ENCODE peak calls at places on chromosomes 4 and X, in eight cellular contexts. Q is activated CD4-positive, alpha-beta T cell treated with anti-CD3 and anti-CD28 coated beads, Interleukin-2, amount 10 ng/mL, durations not matched to agents 7 days and 5 days; X is sciatic nerve; A is fibroblast of mammary gland; T is iris pigment epithelial cell; P is NCI-H345; S is HTR-8/SVneo; E is retinal pigment epithelial cell. V is an unnamed sample.

GRCh38 chrX:46125139-46125538 is 420.1 kb downstream of the ZNF674 start:
- DNase-seq in Q (peak), X (no peak), A (peak), T (peak), P (no peak), S (peak), E (no peak), V (no peak)

GRCh38 chr4:74906771-74907170 is 26.1 kb upstream of the PARM1 start:
- DNase-seq in Q (no peak), X (no peak), A (peak), T (no peak), P (no peak), S (no peak), E (no peak), V (no peak)

GRCh38 chr4:3816256-3816825 is 50.2 kb downstream of the ADRA2C start:
- DNase-seq in Q (no peak), X (no peak), A (no peak), T (no peak), P (no peak), S (no peak), E (no peak), V (no peak)

GRCh38 chr4:157803441-157804168 is 369.2 kb downstream of the GASK1B start:
- DNase-seq in Q (no peak), X (no peak), A (peak), T (no peak), P (no peak), S (no peak), E (peak), V (no peak)

GRCh38 chrX:131907488-131908314 is 115.4 kb upstream of the STK26 start:
- DNase-seq in Q (no peak), X (no peak), A (no peak), T (no peak), P (no peak), S (no peak), E (no peak), V (no peak)

GRCh38 chr4:26178874-26179273 is 141.9 kb upstream of the RBPJ start:
- DNase-seq in Q (no peak), X (peak), A (peak), T (no peak), P (no peak), S (no peak), E (no peak), V (no peak)

GRCh38 chr4:6121941-6122340 is 78.4 kb downstream of the JAKMIP1 start:
- DNase-seq in Q (no peak), X (no peak), A (no peak), T (no peak), P (no peak), S (no peak), E (no peak), V (no peak)

GRCh38 chrX:11380187-11380586 is 87.0 kb downstream of the AMELX start:
- DNase-seq in Q (no peak), X (no peak), A (peak), T (peak), P (no peak), S (no peak), E (no peak), V (no peak)

GRCh38 chr4:89136525-89136924 is 25.2 kb downstream of the TIGD2 start:
- DNase-seq in Q (no peak), X (no peak), A (peak), T (peak), P (no peak), S (no peak), E (no peak), V (no peak)

GRCh38 chr4:5078015-5078414 is 26.7 kb downstream of the STK32B start:
- DNase-seq in Q (no peak), X (no peak), A (no peak), T (no peak), P (no peak), S (no peak), E (no peak), V (no peak)

GRCh38 chrX:132063862-132064261 is 40.8 kb downstream of the STK26 start:
- DNase-seq in Q (no peak), X (no peak), A (no peak), T (no peak), P (no peak), S (no peak), E (no peak), V (no peak)

GRCh38 chr4:84750260-84750955 is 167.5 kb downstream of the CDS1 start:
- DNase-seq in Q (no peak), X (no peak), A (peak), T (peak), P (peak), S (peak), E (peak), V (no peak)

GRCh38 chrX:110087485-110088356 is 84.8 kb downstream of the TMEM164 start:
- DNase-seq in Q (no peak), X (no peak), A (peak), T (peak), P (no peak), S (peak), E (peak), V (peak)

GRCh38 chr4:158865520-158866177 is 96.8 kb downstream of the FNIP2 start:
- DNase-seq in Q (no peak), X (no peak), A (no peak), T (no peak), P (no peak), S (no peak), E (no peak), V (no peak)

GRCh38 chr4:13176603-13177190 is 307.4 kb downstream of the RAB28 start:
- DNase-seq in Q (no peak), X (no peak), A (no peak), T (no peak), P (no peak), S (no peak), E (no peak), V (no peak)

GRCh38 chr4:72629540-72629939 is 60.5 kb upstream of the ADAMTS3 start:
- DNase-seq in Q (no peak), X (no peak), A (peak), T (peak), P (no peak), S (no peak), E (no peak), V (peak)

GRCh38 chr4:113106076-113106475 is 56.6 kb downstream of the ANK2 start:
- DNase-seq in Q (no peak), X (no peak), A (peak), T (peak), P (peak), S (no peak), E (peak), V (no peak)

GRCh38 chr4:83413676-83414075 is 41.9 kb downstream of the HELQ start:
- DNase-seq in Q (no peak), X (no peak), A (peak), T (no peak), P (no peak), S (no peak), E (no peak), V (no peak)

GRCh38 chr4:145234086-145234694 is 53.8 kb upstream of the OTUD4 start:
- DNase-seq in Q (peak), X (no peak), A (peak), T (peak), P (peak), S (peak), E (peak), V (peak)

GRCh38 chrX:115642895-115643530 is 82.0 kb downstream of the PLS3 start:
- DNase-seq in Q (peak), X (no peak), A (peak), T (peak), P (peak), S (peak), E (no peak), V (no peak)

GRCh38 chr4:25635501-25635900 is 20.1 kb upstream of the SLC34A2 start:
- DNase-seq in Q (no peak), X (no peak), A (no peak), T (no peak), P (no peak), S (no peak), E (no peak), V (no peak)

GRCh38 chr4:24471623-24472510 is 112.5 kb downstream of the DHX15 start:
- DNase-seq in Q (no peak), X (peak), A (no peak), T (peak), P (peak), S (no peak), E (no peak), V (no peak)

GRCh38 chrX:2610246-2611170 is 80.6 kb upstream of the CD99 start:
- DNase-seq in Q (no peak), X (no peak), A (no peak), T (peak), P (no peak), S (no peak), E (no peak), V (no peak)

GRCh38 chrX:31483336-31483735 is 411.5 kb upstream of the FTHL17 start:
- DNase-seq in Q (no peak), X (no peak), A (peak), T (peak), P (no peak), S (peak), E (peak), V (no peak)

GRCh38 chr4:5751073-5751917 is 40.3 kb downstream of the EVC start:
- DNase-seq in Q (no peak), X (peak), A (peak), T (peak), P (no peak), S (no peak), E (peak), V (peak)

GRCh38 chrX:103330601-103331397 is 760 bp downstream of the TCEAL7 start:
- DNase-seq in Q (no peak), X (no peak), A (peak), T (peak), P (no peak), S (no peak), E (no peak), V (no peak)

GRCh38 chr4:90142091-90142490 is 14.9 kb downstream of the CCSER1 start:
- DNase-seq in Q (no peak), X (no peak), A (no peak), T (no peak), P (peak), S (no peak), E (no peak), V (no peak)

GRCh38 chr4:118372251-118372650 is 19.4 kb upstream of the PRSS12 start:
- DNase-seq in Q (no peak), X (no peak), A (no peak), T (no peak), P (no peak), S (no peak), E (no peak), V (no peak)

GRCh38 chrX:40102393-40103381 is 4.9 kb upstream of the BCOR start:
- DNase-seq in Q (no peak), X (no peak), A (no peak), T (no peak), P (no peak), S (no peak), E (no peak), V (no peak)

GRCh38 chrX:11566814-11567213 is 98.9 kb downstream of the ARHGAP6 start:
- DNase-seq in Q (no peak), X (no peak), A (no peak), T (no peak), P (no peak), S (no peak), E (no peak), V (no peak)

GRCh38 chr4:100290585-100290984 is 100.3 kb upstream of the DDIT4L start:
- DNase-seq in Q (no peak), X (no peak), A (no peak), T (peak), P (no peak), S (no peak), E (no peak), V (no peak)

GRCh38 chr4:112546476-112546875 is 30.5 kb upstream of the NEUROG2 start:
- DNase-seq in Q (no peak), X (no peak), A (peak), T (no peak), P (no peak), S (no peak), E (no peak), V (no peak)

GRCh38 chr4:119490335-119490734 is 138.3 kb downstream of the PDE5A start:
- DNase-seq in Q (no peak), X (no peak), A (peak), T (peak), P (no peak), S (no peak), E (no peak), V (no peak)

GRCh38 chrX:139929876-139930275 is 3.0 kb downstream of the ATP11C start:
- DNase-seq in Q (no peak), X (no peak), A (no peak), T (no peak), P (no peak), S (no peak), E (no peak), V (no peak)

GRCh38 chr4:98996056-98996941 is 778 bp downstream of the METAP1 start:
- DNase-seq in Q (peak), X (no peak), A (peak), T (peak), P (peak), S (no peak), E (peak), V (no peak)

GRCh38 chr4:7964890-7965662 is 25.4 kb upstream of the AFAP1 start:
- DNase-seq in Q (no peak), X (no peak), A (peak), T (peak), P (no peak), S (no peak), E (no peak), V (no peak)

GRCh38 chr4:57114973-57115372 is 4.8 kb upstream of the IGFBP7 start:
- DNase-seq in Q (no peak), X (no peak), A (peak), T (peak), P (no peak), S (no peak), E (no peak), V (no peak)

GRCh38 chr4:122309988-122310626 is 68.7 kb upstream of the ADAD1 start:
- DNase-seq in Q (no peak), X (no peak), A (peak), T (no peak), P (no peak), S (peak), E (no peak), V (no peak)